ENCODE peak calls at places on chromosomes 3 and 15, in four cellular contexts. One of them, this sample, is unnamed.

GRCh38 chr15:76967067-76967466 is 27.9 kb upstream of the PSTPIP1 start:
- DNase-seq in HepG2: no peak
- DNase-seq in K562: no peak
- DNase-seq in A549: no peak
- DNase-seq in this sample: no peak

GRCh38 chr3:13107661-13108060 is 34.4 kb upstream of the IQSEC1 start:
- DNase-seq in HepG2: no peak
- DNase-seq in K562: no peak
- DNase-seq in A549: no peak
- DNase-seq in this sample: peak

GRCh38 chr3:123447749-123448502 is 964 bp downstream of the ADCY5 start:
- DNase-seq in HepG2: no peak
- DNase-seq in K562: peak
- DNase-seq in A549: no peak
- DNase-seq in this sample: peak

GRCh38 chr3:170725285-170725731 is 139.4 kb upstream of the SLC7A14 start:
- DNase-seq in HepG2: no peak
- DNase-seq in K562: peak
- DNase-seq in A549: no peak
- DNase-seq in this sample: no peak

GRCh38 chr3:130576571-130577266 is 59.7 kb downstream of the COL6A6 start:
- DNase-seq in HepG2: no peak
- DNase-seq in K562: no peak
- DNase-seq in A549: no peak
- DNase-seq in this sample: no peak

GRCh38 chr3:184235381-184236032 is 6.1 kb downstream of the VWA5B2 start:
- DNase-seq in HepG2: no peak
- DNase-seq in K562: no peak
- DNase-seq in A549: no peak
- DNase-seq in this sample: no peak

GRCh38 chr3:151044706-151045105 is 40.8 kb upstream of the MED12L start:
- DNase-seq in HepG2: no peak
- DNase-seq in K562: no peak
- DNase-seq in A549: no peak
- DNase-seq in this sample: no peak

GRCh38 chr15:101707983-101708382 is 16.3 kb downstream of the TARS3 start:
- DNase-seq in HepG2: no peak
- DNase-seq in K562: no peak
- DNase-seq in A549: no peak
- DNase-seq in this sample: no peak

GRCh38 chr3:195467641-195468390 is 25.0 kb upstream of the ACAP2 start:
- DNase-seq in HepG2: no peak
- DNase-seq in K562: no peak
- DNase-seq in A549: no peak
- DNase-seq in this sample: no peak

GRCh38 chr15:97604673-97605072 is 355.8 kb upstream of the ARRDC4 start:
- DNase-seq in HepG2: no peak
- DNase-seq in K562: no peak
- DNase-seq in A549: no peak
- DNase-seq in this sample: no peak

GRCh38 chr3:43028678-43029490 is 49.8 kb downstream of the GASK1A start:
- DNase-seq in HepG2: peak
- DNase-seq in K562: peak
- DNase-seq in A549: no peak
- DNase-seq in this sample: no peak

GRCh38 chr3:99693636-99694035 is 55.2 kb downstream of the COL8A1 start:
- DNase-seq in HepG2: no peak
- DNase-seq in K562: no peak
- DNase-seq in A549: no peak
- DNase-seq in this sample: no peak

GRCh38 chr3:159829056-159829995 is 159.3 kb upstream of the IL12A start:
- DNase-seq in HepG2: peak
- DNase-seq in K562: no peak
- DNase-seq in A549: no peak
- DNase-seq in this sample: no peak

GRCh38 chr3:127307431-127307830 is 19.6 kb upstream of the PRR20G start:
- DNase-seq in HepG2: no peak
- DNase-seq in K562: no peak
- DNase-seq in A549: no peak
- DNase-seq in this sample: no peak

GRCh38 chr15:98876461-98877369 is 130.9 kb downstream of the PGPEP1L start:
- DNase-seq in HepG2: no peak
- DNase-seq in K562: no peak
- DNase-seq in A549: no peak
- DNase-seq in this sample: no peak
- TF ChIP-seq HMGXB4 in HepG2: no peak
- TF ChIP-seq HMGXB4 in K562: no peak
- TF ChIP-seq HMGXB4 in A549: no peak
- TF ChIP-seq HMGXB4 in this sample: no peak

GRCh38 chr15:69035205-69035917 is 20.9 kb downstream of the NOX5 start:
- DNase-seq in HepG2: peak
- DNase-seq in K562: peak
- DNase-seq in A549: peak
- DNase-seq in this sample: peak
- TF ChIP-seq HMGXB4 in HepG2: no peak
- TF ChIP-seq HMGXB4 in K562: no peak
- TF ChIP-seq HMGXB4 in A549: no peak
- TF ChIP-seq HMGXB4 in this sample: no peak

GRCh38 chr3:64083588-64083974 is 60.3 kb upstream of the PSMD6 start:
- DNase-seq in HepG2: no peak
- DNase-seq in K562: no peak
- DNase-seq in A549: no peak
- DNase-seq in this sample: no peak
- TF ChIP-seq HMGXB4 in HepG2: no peak
- TF ChIP-seq HMGXB4 in K562: no peak
- TF ChIP-seq HMGXB4 in A549: no peak
- TF ChIP-seq HMGXB4 in this sample: no peak

GRCh38 chr15:40059821-40060220 is 20.8 kb upstream of the SRP14 start:
- DNase-seq in HepG2: no peak
- DNase-seq in K562: no peak
- DNase-seq in A549: no peak
- DNase-seq in this sample: no peak
- TF ChIP-seq HMGXB4 in HepG2: no peak
- TF ChIP-seq HMGXB4 in K562: no peak
- TF ChIP-seq HMGXB4 in A549: no peak
- TF ChIP-seq HMGXB4 in this sample: no peak

GRCh38 chr15:90086868-90087268 is 15.4 kb downstream of the IDH2 start:
- DNase-seq in HepG2: peak
- DNase-seq in K562: peak
- DNase-seq in A549: peak
- DNase-seq in this sample: peak
- TF ChIP-seq HMGXB4 in HepG2: no peak
- TF ChIP-seq HMGXB4 in K562: no peak
- TF ChIP-seq HMGXB4 in A549: no peak
- TF ChIP-seq HMGXB4 in this sample: no peak

GRCh38 chr15:42549052-42549491 is 434 bp downstream of the HAUS2 start:
- DNase-seq in HepG2: peak
- DNase-seq in K562: peak
- DNase-seq in A549: peak
- DNase-seq in this sample: no peak

GRCh38 chr15:42548258-42549051 is at the start of the genes HAUS2 and LRRC57:
- DNase-seq in HepG2: peak
- DNase-seq in K562: peak
- DNase-seq in A549: peak
- DNase-seq in this sample: peak

GRCh38 chr15:42549782-42550392 is 1.2 kb downstream of the HAUS2 start:
- DNase-seq in HepG2: no peak
- DNase-seq in K562: peak
- DNase-seq in A549: no peak
- DNase-seq in this sample: no peak

GRCh38 chr15:42544858-42545629 is 3.5 kb downstream of the LRRC57 start:
- DNase-seq in HepG2: no peak
- DNase-seq in K562: no peak
- DNase-seq in A549: no peak
- DNase-seq in this sample: no peak

DNA sequence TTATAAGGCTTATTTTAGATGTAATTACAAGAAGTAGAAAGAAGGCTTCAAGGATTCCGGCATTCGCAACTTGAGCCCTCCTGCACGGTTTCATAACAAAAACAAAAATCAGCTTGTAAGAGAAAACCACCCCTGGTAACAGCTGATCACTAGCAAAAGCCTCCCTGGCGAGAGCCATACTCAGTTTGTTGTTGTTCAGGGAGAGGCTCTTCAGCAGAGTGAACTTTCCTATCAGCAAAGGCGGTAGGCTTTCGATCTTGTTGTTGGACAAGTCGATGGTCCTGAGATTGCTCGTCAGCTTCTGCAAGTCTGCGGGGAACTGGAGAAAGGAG is 701 bp downstream of the LRRC57 start:
- DNase-seq in HepG2: peak
- DNase-seq in K562: no peak
- DNase-seq in A549: no peak
- DNase-seq in this sample: no peak
- TF ChIP-seq HMGXB4 in HepG2: no peak
- TF ChIP-seq HMGXB4 in K562: no peak
- TF ChIP-seq HMGXB4 in A549: no peak
- TF ChIP-seq HMGXB4 in this sample: no peak

DNA sequence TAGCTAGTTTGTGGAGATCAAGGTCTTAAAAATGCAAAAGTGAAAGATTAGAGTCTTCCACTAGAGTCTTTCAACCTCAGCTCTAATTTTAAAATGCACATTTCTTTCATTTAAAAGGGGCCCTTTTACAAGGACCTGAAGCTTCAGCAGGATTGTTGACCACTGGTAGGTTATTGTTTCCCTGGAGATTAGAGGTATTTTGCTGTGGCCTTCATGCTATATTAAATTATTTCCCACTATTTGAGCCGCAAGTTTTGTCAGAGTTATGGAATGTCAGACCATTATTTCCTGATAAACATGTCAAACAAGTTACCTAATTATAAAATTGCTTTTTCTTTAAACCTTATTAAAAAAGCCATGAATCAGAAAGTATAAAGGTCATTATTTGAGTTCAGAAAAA is 103.1 kb upstream of the CCNL1 start:
- DNase-seq in HepG2: no peak
- DNase-seq in K562: no peak
- DNase-seq in A549: no peak
- DNase-seq in this sample: no peak
- TF ChIP-seq HMGXB4 in HepG2: no peak
- TF ChIP-seq HMGXB4 in K562: no peak
- TF ChIP-seq HMGXB4 in A549: no peak
- TF ChIP-seq HMGXB4 in this sample: no peak

This sample was measured in WTC11.